ENCODE peak calls at places on chromosomes 5 and 9, in ten cellular contexts. F, X, D, N, L, S, H, O, B and Z are unnamed samples.

GRCh38 chr9:6852243-6852963 is 94.6 kb downstream of the KDM4C start:
- DNase-seq in L (no peak), D (no peak), N (no peak), X (no peak), O (no peak), F (no peak), B (no peak), S (peak), H (no peak), Z (peak)

GRCh38 chr9:98171176-98171925 is 21.1 kb downstream of the CORO2A start:
- DNase-seq in B (no peak), X (no peak), N (no peak), L (no peak), S (no peak), H (no peak), F (peak), D (no peak), O (no peak), Z (no peak)

GRCh38 chr5:151222054-151222768 is 1.7 kb downstream of the CCDC69 start:
- DNase-seq in F (no peak), B (no peak), H (no peak), L (no peak), D (no peak), X (no peak), N (no peak), O (no peak), S (no peak), Z (no peak)

GRCh38 chr9:120925535-120926396 is 830 bp downstream of the TRAF1 start:
- DNase-seq in H (peak), O (peak), F (no peak), D (peak), N (no peak), S (peak), B (no peak), X (no peak), L (no peak), Z (peak)

GRCh38 chr5:92560698-92561361 is 1020.2 kb downstream of the NR2F1-AS1 start:
- DNase-seq in H (no peak), L (no peak), N (peak), X (no peak), F (no peak), O (no peak), S (no peak), B (peak), D (no peak), Z (peak)

GRCh38 chr9:132451276-132451675 is 41.3 kb downstream of the CFAP77 start:
- DNase-seq in B (no peak), L (no peak), O (no peak), X (no peak), D (peak), N (no peak), F (no peak), H (no peak), S (no peak), Z (no peak)

GRCh38 chr9:117929873-117930272 is 225.7 kb downstream of the TLR4 start:
- DNase-seq in O (no peak), F (peak), D (no peak), S (no peak), X (peak), H (no peak), N (peak), L (no peak), B (no peak), Z (no peak)

GRCh38 chr5:56479701-56480304 is 246.7 kb upstream of the ANKRD55 start:
- DNase-seq in S (no peak), N (no peak), O (no peak), B (no peak), X (no peak), L (no peak), H (no peak), F (no peak), D (peak), Z (no peak)

GRCh38 chr5:68446070-68446357 is 230.5 kb downstream of the PIK3R1 start:
- DNase-seq in L (no peak), F (no peak), H (no peak), D (no peak), O (no peak), N (no peak), S (no peak), B (no peak), X (no peak), Z (no peak)

GRCh38 chr9:38687389-38687842 is 32.5 kb downstream of the FAM240B start:
- DNase-seq in N (no peak), H (no peak), L (peak), F (no peak), O (peak), X (no peak), B (peak), S (peak), D (peak), Z (no peak)

GRCh38 chr9:108156270-108156998 is 666.9 kb upstream of the KLF4 start:
- DNase-seq in N (no peak), S (peak), L (peak), X (no peak), B (peak), H (no peak), O (no peak), D (no peak), F (no peak), Z (peak)

GRCh38 chr5:71948206-71948605 is 159.1 kb upstream of the MAP1B start:
- DNase-seq in B (no peak), F (no peak), D (no peak), S (no peak), H (no peak), N (no peak), X (no peak), O (no peak), L (no peak), Z (peak)

GRCh38 chr5:153883829-153884228 is 154.9 kb downstream of the FAM114A2 start:
- DNase-seq in S (no peak), L (no peak), X (no peak), O (no peak), B (no peak), D (no peak), N (no peak), F (no peak), H (peak), Z (peak)

GRCh38 chr5:149324639-149325038 is 20.7 kb upstream of the GRPEL2 start:
- DNase-seq in H (no peak), S (no peak), O (no peak), X (no peak), N (no peak), D (no peak), F (no peak), B (no peak), L (no peak), Z (no peak)

GRCh38 chr9:99162759-99163364 is 57.9 kb downstream of the TGFBR1 start:
- DNase-seq in H (peak), N (no peak), S (no peak), B (peak), L (no peak), X (peak), O (no peak), F (peak), D (peak), Z (peak)

GRCh38 chr5:759111-759741 is 25.3 kb downstream of the ZDHHC11B start:
- DNase-seq in F (peak), O (no peak), X (peak), S (no peak), D (no peak), B (no peak), N (no peak), H (no peak), L (peak), Z (peak)

GRCh38 chr9:131670247-131670681 is 69.6 kb downstream of the RAPGEF1 start:
- DNase-seq in X (no peak), H (no peak), S (no peak), F (no peak), L (peak), O (no peak), B (no peak), N (no peak), D (peak), Z (no peak)

GRCh38 chr5:172107606-172108005 is 80.4 kb downstream of the STK10 start:
- DNase-seq in F (no peak), B (no peak), N (no peak), S (peak), H (no peak), D (no peak), L (no peak), O (no peak), X (no peak), Z (peak)